ENCODE peak calls at places on chromosomes 12 and 14, in five cellular contexts. O, H, P, D and Y are unnamed samples.
A peak's percentile ranks its signal among the peaks of the same experiment; 100 is the strongest.

GRCh38 chr14:60247994-60248696 is 876 bp upstream of the PPM1A start:
- DNase-seq in O (peak; percentile 90), H (peak; percentile 80), P (peak; percentile 98), D (peak; percentile 88), Y (peak; percentile 88)

GRCh38 chr14:61927015-61927414 is 164.8 kb downstream of the SNAPC1 start:
- DNase-seq in O (no peak), H (no peak), P (no peak), D (no peak), Y (no peak)

GRCh38 chr12:42119085-42119633 is 25.5 kb downstream of the GXYLT1 start:
- DNase-seq in O (no peak), H (no peak), P (no peak), D (peak; percentile 62), Y (no peak)

GRCh38 chr12:61991663-61992062 is 268.5 kb upstream of the USP15 start:
- DNase-seq in O (no peak), H (no peak), P (no peak), D (no peak), Y (no peak)

GRCh38 chr12:98699568-98699967 is 54.5 kb downstream of the APAF1 start:
- DNase-seq in O (no peak), H (no peak), P (no peak), D (no peak), Y (no peak)

GRCh38 chr12:27359578-27360340 is 27.1 kb downstream of the BMAL2 start:
- DNase-seq in O (no peak), H (no peak), P (no peak), D (no peak), Y (no peak)

GRCh38 chr12:107134558-107134957 is 41.2 kb upstream of the CRY1 start:
- DNase-seq in O (no peak), H (peak; percentile 64), P (no peak), D (no peak), Y (peak; percentile 42)

GRCh38 chr12:85076688-85077430 is 40.7 kb downstream of the LRRIQ1 start:
- DNase-seq in O (no peak), H (no peak), P (peak; percentile 63), D (peak; percentile 52), Y (peak; percentile 0)

GRCh38 chr14:55537782-55538181 is 42.2 kb upstream of the KTN1 start:
- DNase-seq in O (no peak), H (no peak), P (no peak), D (no peak), Y (no peak)

GRCh38 chr14:100784523-100785337 is 41.2 kb upstream of the MEG3 start:
- DNase-seq in O (no peak), H (no peak), P (no peak), D (no peak), Y (no peak)

GRCh38 chr12:99618657-99619056 is 28.9 kb upstream of the GARIN6 start:
- DNase-seq in O (no peak), H (no peak), P (no peak), D (no peak), Y (no peak)

GRCh38 chr12:62907067-62907466 is 27.9 kb downstream of the PPM1H start:
- DNase-seq in O (no peak), H (no peak), P (no peak), D (no peak), Y (no peak)

GRCh38 chr12:774051-774614 is 21.8 kb downstream of the WNK1 start:
- DNase-seq in O (no peak), H (no peak), P (no peak), D (no peak), Y (no peak)

GRCh38 chr12:113136128-113136989 is 798 bp upstream of the RASAL1 start:
- DNase-seq in O (no peak), H (peak; percentile 43), P (peak; percentile 70), D (no peak), Y (peak; percentile 80)

GRCh38 chr14:39266589-39266870 is 32.8 kb downstream of the MIA2 start:
- DNase-seq in O (peak; percentile 73), H (no peak), P (peak; percentile 42), D (peak; percentile 50), Y (no peak)

GRCh38 chr14:93962701-93963601 is 13.4 kb downstream of the ASB2 start:
- DNase-seq in O (no peak), H (no peak), P (peak; percentile 71), D (peak; percentile 32), Y (peak; percentile 76)

GRCh38 chr12:130396667-130397066 is 59.0 kb downstream of the PIWIL1 start:
- DNase-seq in O (no peak), H (no peak), P (no peak), D (no peak), Y (no peak)

GRCh38 chr14:90658541-90658967 is 157.7 kb downstream of the TTC7B start:
- DNase-seq in O (no peak), H (no peak), P (no peak), D (no peak), Y (no peak)

GRCh38 chr12:124588689-124589318 is 21.4 kb upstream of the NCOR2 start:
- DNase-seq in O (no peak), H (no peak), P (peak; percentile 70), D (peak; percentile 48), Y (peak; percentile 55)

GRCh38 chr12:9066183-9066623 is 49.5 kb downstream of the A2M start:
- DNase-seq in O (no peak), H (no peak), P (no peak), D (no peak), Y (no peak)

GRCh38 chr12:124646385-124647230 is 79.2 kb upstream of the NCOR2 start:
- DNase-seq in O (no peak), H (no peak), P (peak; percentile 60), D (no peak), Y (no peak)

GRCh38 chr14:50677527-50678063 is 9.5 kb upstream of the SAV1 start:
- DNase-seq in O (no peak), H (no peak), P (peak; percentile 16), D (no peak), Y (no peak)